ENCODE peak calls at places on chromosomes 2 and 18, in nine cellular contexts. One of them, this sample, is unnamed.

GRCh38 chr2:191857406-191857805 is 10.5 kb upstream of the CAVIN2 start:
- DNase-seq in body of pancreas: no peak
- DNase-seq in fibroblast of pulmonary artery: peak
- DNase-seq in cardiac fibroblast: peak
- DNase-seq in HFF-Myc: no peak
- DNase-seq in AG10803: peak
- DNase-seq in NT2/D1: no peak
- DNase-seq in neuronal stem cell: no peak
- DNase-seq in BJ: no peak
- DNase-seq in this sample: no peak

GRCh38 chr2:28082131-28082530 is 191.6 kb downstream of the BABAM2 start:
- DNase-seq in body of pancreas: no peak
- DNase-seq in fibroblast of pulmonary artery: peak
- DNase-seq in cardiac fibroblast: peak
- DNase-seq in HFF-Myc: no peak
- DNase-seq in AG10803: peak
- DNase-seq in NT2/D1: no peak
- DNase-seq in neuronal stem cell: no peak
- DNase-seq in BJ: no peak
- DNase-seq in this sample: no peak

GRCh38 chr18:79506191-79507075 is 110.7 kb downstream of the NFATC1 start:
- DNase-seq in body of pancreas: no peak
- DNase-seq in fibroblast of pulmonary artery: peak
- DNase-seq in cardiac fibroblast: peak
- DNase-seq in HFF-Myc: no peak
- DNase-seq in AG10803: peak
- DNase-seq in NT2/D1: no peak
- DNase-seq in neuronal stem cell: no peak
- DNase-seq in BJ: no peak
- DNase-seq in this sample: no peak

GRCh38 chr2:216694201-216694825 is 1.0 kb downstream of the IGFBP5 start:
- DNase-seq in body of pancreas: peak
- DNase-seq in fibroblast of pulmonary artery: peak
- DNase-seq in cardiac fibroblast: peak
- DNase-seq in HFF-Myc: no peak
- DNase-seq in AG10803: peak
- DNase-seq in NT2/D1: no peak
- DNase-seq in neuronal stem cell: no peak
- DNase-seq in BJ: no peak
- DNase-seq in this sample: no peak

GRCh38 chr2:237874585-237875161 is 15.2 kb downstream of the RAMP1 start:
- DNase-seq in body of pancreas: no peak
- DNase-seq in fibroblast of pulmonary artery: peak
- DNase-seq in cardiac fibroblast: peak
- DNase-seq in HFF-Myc: no peak
- DNase-seq in AG10803: peak
- DNase-seq in NT2/D1: no peak
- DNase-seq in neuronal stem cell: no peak
- DNase-seq in BJ: peak
- DNase-seq in this sample: no peak

GRCh38 chr2:31980674-31981356 is 30.0 kb downstream of the MEMO1 start:
- DNase-seq in body of pancreas: no peak
- DNase-seq in fibroblast of pulmonary artery: peak
- DNase-seq in cardiac fibroblast: peak
- DNase-seq in HFF-Myc: no peak
- DNase-seq in AG10803: peak
- DNase-seq in NT2/D1: peak
- DNase-seq in neuronal stem cell: no peak
- DNase-seq in BJ: no peak
- DNase-seq in this sample: no peak

GRCh38 chr2:192026064-192026715 is 168.5 kb downstream of the TMEFF2 start:
- DNase-seq in body of pancreas: no peak
- DNase-seq in fibroblast of pulmonary artery: no peak
- DNase-seq in cardiac fibroblast: no peak
- DNase-seq in HFF-Myc: no peak
- DNase-seq in AG10803: peak
- DNase-seq in NT2/D1: no peak
- DNase-seq in neuronal stem cell: no peak
- DNase-seq in BJ: no peak
- DNase-seq in this sample: no peak

GRCh38 chr18:44495151-44495550 is 185.5 kb upstream of the SETBP1 start:
- DNase-seq in body of pancreas: no peak
- DNase-seq in fibroblast of pulmonary artery: no peak
- DNase-seq in cardiac fibroblast: no peak
- DNase-seq in HFF-Myc: no peak
- DNase-seq in AG10803: no peak
- DNase-seq in NT2/D1: no peak
- DNase-seq in neuronal stem cell: no peak
- DNase-seq in BJ: no peak
- DNase-seq in this sample: no peak

GRCh38 chr2:28665041-28665704 is 86.5 kb upstream of the PPP1CB start:
- DNase-seq in body of pancreas: peak
- DNase-seq in fibroblast of pulmonary artery: peak
- DNase-seq in cardiac fibroblast: peak
- DNase-seq in HFF-Myc: peak
- DNase-seq in AG10803: peak
- DNase-seq in NT2/D1: no peak
- DNase-seq in neuronal stem cell: no peak
- DNase-seq in BJ: peak
- DNase-seq in this sample: no peak

GRCh38 chr2:64455545-64455944 is 1.6 kb downstream of the LGALSL start:
- DNase-seq in body of pancreas: no peak
- DNase-seq in fibroblast of pulmonary artery: no peak
- DNase-seq in cardiac fibroblast: no peak
- DNase-seq in HFF-Myc: no peak
- DNase-seq in AG10803: no peak
- DNase-seq in NT2/D1: no peak
- DNase-seq in neuronal stem cell: no peak
- DNase-seq in BJ: no peak
- DNase-seq in this sample: no peak

GRCh38 chr2:200309296-200309846 is 2.9 kb downstream of the SPATS2L start:
- DNase-seq in body of pancreas: no peak
- DNase-seq in fibroblast of pulmonary artery: no peak
- DNase-seq in cardiac fibroblast: no peak
- DNase-seq in HFF-Myc: no peak
- DNase-seq in AG10803: no peak
- DNase-seq in NT2/D1: no peak
- DNase-seq in neuronal stem cell: no peak
- DNase-seq in BJ: no peak
- DNase-seq in this sample: no peak
- H3K4me3 ChIP-seq in body of pancreas: no peak
- H3K4me3 ChIP-seq in fibroblast of pulmonary artery: peak
- H3K4me3 ChIP-seq in cardiac fibroblast: peak
- H3K4me3 ChIP-seq in HFF-Myc: peak
- H3K4me3 ChIP-seq in AG10803: peak
- H3K4me3 ChIP-seq in NT2/D1: no peak
- H3K4me3 ChIP-seq in neuronal stem cell: no peak
- H3K4me3 ChIP-seq in BJ: peak
- H3K4me3 ChIP-seq in this sample: no peak

DNA sequence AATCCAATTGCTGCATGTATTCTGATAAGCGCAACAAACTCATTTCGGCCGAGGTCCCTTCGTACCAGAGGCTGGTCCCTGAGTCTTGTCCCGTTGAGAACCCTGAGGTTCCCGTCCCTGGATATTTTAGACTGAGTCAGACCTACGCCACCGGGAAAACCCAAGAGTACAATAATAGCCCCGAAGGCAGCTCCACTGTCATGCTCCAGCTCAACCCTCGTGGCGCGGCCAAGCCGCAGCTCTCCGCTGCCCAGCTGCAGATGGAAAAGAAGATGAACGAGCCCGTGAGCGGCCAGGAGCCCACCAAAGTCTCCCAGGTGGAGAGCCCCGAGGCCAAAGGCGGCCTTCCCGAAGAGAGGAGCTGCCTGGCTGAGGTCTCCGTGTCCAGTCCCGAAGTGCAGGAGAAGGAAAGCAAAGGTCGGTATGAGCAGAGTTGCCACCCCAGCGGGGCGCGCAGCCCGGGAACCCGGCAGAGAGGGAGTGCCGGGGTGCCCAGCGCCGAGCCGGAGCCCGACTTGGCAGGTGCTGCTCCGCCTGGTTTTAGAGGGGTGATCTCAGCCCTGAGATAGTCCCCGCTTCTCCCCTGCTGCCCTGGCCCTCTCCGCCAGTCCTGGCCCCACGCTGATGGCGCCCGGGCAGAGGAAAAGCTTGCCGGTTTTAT is 714 bp downstream of the HOXD10 start:
- DNase-seq in body of pancreas: no peak
- DNase-seq in fibroblast of pulmonary artery: no peak
- DNase-seq in cardiac fibroblast: no peak
- DNase-seq in HFF-Myc: no peak
- DNase-seq in AG10803: no peak
- DNase-seq in NT2/D1: no peak
- DNase-seq in neuronal stem cell: no peak
- DNase-seq in BJ: no peak
- DNase-seq in this sample: no peak
- H3K4me3 ChIP-seq in body of pancreas: no peak
- H3K4me3 ChIP-seq in fibroblast of pulmonary artery: no peak
- H3K4me3 ChIP-seq in cardiac fibroblast: no peak
- H3K4me3 ChIP-seq in HFF-Myc: no peak
- H3K4me3 ChIP-seq in AG10803: peak
- H3K4me3 ChIP-seq in NT2/D1: no peak
- H3K4me3 ChIP-seq in neuronal stem cell: no peak
- H3K4me3 ChIP-seq in BJ: no peak
- H3K4me3 ChIP-seq in this sample: no peak

DNA sequence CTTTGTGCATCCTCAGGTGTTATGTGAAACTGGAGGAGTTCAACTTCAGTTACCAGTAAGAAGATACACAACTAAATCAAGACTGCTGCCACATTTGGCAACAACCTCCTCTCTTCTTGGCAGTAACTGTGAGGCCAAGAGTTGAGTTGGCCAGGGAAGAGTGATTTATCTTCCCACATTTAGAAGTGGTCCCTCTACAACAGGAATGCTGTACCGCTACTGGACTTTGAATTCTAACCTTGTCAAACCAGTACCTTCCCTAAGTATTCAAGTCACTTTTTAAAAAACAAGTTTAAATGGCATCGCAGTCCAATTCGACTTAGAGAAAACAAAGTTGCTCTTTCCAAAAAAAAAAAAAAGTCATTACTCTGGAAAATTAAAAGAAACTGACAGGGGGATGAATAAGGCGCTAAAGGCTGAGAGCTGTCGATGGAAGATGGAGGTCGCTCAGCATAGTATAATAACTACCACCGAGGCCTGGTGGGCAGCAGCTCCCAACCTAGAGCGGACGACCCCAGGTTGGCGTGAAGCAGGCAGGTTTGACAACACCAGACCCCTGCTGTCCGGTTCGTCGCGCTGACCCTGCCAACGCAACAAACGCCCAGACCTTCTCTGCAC is 1.0 kb downstream of the MAP4K3 start:
- DNase-seq in body of pancreas: peak
- DNase-seq in fibroblast of pulmonary artery: peak
- DNase-seq in cardiac fibroblast: peak
- DNase-seq in HFF-Myc: no peak
- DNase-seq in AG10803: peak
- DNase-seq in NT2/D1: no peak
- DNase-seq in neuronal stem cell: no peak
- DNase-seq in BJ: no peak
- DNase-seq in this sample: no peak
- H3K4me3 ChIP-seq in body of pancreas: peak
- H3K4me3 ChIP-seq in fibroblast of pulmonary artery: peak
- H3K4me3 ChIP-seq in cardiac fibroblast: peak
- H3K4me3 ChIP-seq in HFF-Myc: peak
- H3K4me3 ChIP-seq in AG10803: peak
- H3K4me3 ChIP-seq in NT2/D1: peak
- H3K4me3 ChIP-seq in neuronal stem cell: peak
- H3K4me3 ChIP-seq in BJ: peak
- H3K4me3 ChIP-seq in this sample: peak

DNA sequence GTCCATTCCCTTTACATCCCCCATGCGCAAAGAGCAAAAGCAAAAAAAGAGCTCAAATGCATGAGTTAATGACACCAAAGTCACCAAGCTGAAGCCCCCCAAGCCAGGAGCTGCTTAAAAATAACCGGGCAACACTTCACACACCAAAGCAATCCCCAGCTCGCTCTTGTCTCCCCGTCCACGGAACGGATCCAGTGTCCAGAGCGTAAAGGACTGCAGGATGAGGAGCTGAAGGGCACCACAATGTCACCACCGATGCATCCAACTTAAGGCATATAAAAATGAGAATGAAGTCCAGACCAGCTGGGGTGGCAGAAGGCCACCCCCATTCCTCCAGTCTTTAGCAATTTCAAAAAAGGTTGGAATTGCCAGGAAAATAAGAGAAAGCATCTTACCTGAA is 8.7 kb downstream of the SMAD7 start:
- DNase-seq in body of pancreas: no peak
- DNase-seq in fibroblast of pulmonary artery: no peak
- DNase-seq in cardiac fibroblast: no peak
- DNase-seq in HFF-Myc: no peak
- DNase-seq in AG10803: no peak
- DNase-seq in NT2/D1: no peak
- DNase-seq in neuronal stem cell: no peak
- DNase-seq in BJ: no peak
- DNase-seq in this sample: no peak
- H3K4me3 ChIP-seq in body of pancreas: no peak
- H3K4me3 ChIP-seq in fibroblast of pulmonary artery: peak
- H3K4me3 ChIP-seq in cardiac fibroblast: peak
- H3K4me3 ChIP-seq in HFF-Myc: no peak
- H3K4me3 ChIP-seq in AG10803: no peak
- H3K4me3 ChIP-seq in NT2/D1: no peak
- H3K4me3 ChIP-seq in neuronal stem cell: no peak
- H3K4me3 ChIP-seq in BJ: peak
- H3K4me3 ChIP-seq in this sample: peak